ENCODE peak calls at places on chromosomes 6 and 20, in eight cellular contexts. V is GF-D8, K is RPMI8226, M is GM19239, R is NCI-H1417, U is Right ventricle myocardium inferior, S is posterior cingulate gyrus, P is NCI-H2081. I is an unnamed sample.

GRCh38 chr6:91509711-91510110 is 922.8 kb upstream of the MAP3K7 start:
- DNase-seq in S (no peak), R (no peak), U (no peak), P (no peak), V (no peak), K (no peak), M (no peak), I (no peak)

GRCh38 chr6:89117285-89118108 is at the start of gene SRSF12:
- DNase-seq in V (no peak), P (peak), K (peak), S (peak), R (peak), M (peak), U (peak), I (no peak)

GRCh38 chr20:11718474-11719094 is 199.1 kb upstream of the BTBD3 start:
- DNase-seq in P (no peak), K (no peak), V (no peak), S (no peak), R (no peak), U (no peak), M (no peak), I (no peak)

GRCh38 chr6:28943557-28944411 is 20.0 kb upstream of the TRIM27 start:
- DNase-seq in S (peak), M (no peak), R (peak), U (no peak), P (peak), K (peak), V (peak), I (peak)

GRCh38 chr6:37365791-37366190 is 12.0 kb downstream of the RNF8 start:
- DNase-seq in V (no peak), U (no peak), M (no peak), K (no peak), P (no peak), S (no peak), R (no peak), I (no peak)

GRCh38 chr6:88074791-88075190 is 27.1 kb downstream of the SPACA1 start:
- DNase-seq in R (no peak), P (no peak), S (no peak), U (no peak), V (no peak), K (no peak), M (no peak), I (no peak)

GRCh38 chr6:52124126-52125121 is 37.0 kb upstream of the PKHD1 start:
- DNase-seq in U (no peak), S (no peak), M (no peak), R (no peak), K (no peak), V (no peak), P (no peak), I (no peak)

GRCh38 chr6:148648754-148649453 is 97.9 kb upstream of the UST start:
- DNase-seq in P (no peak), M (no peak), V (no peak), K (peak), U (no peak), S (no peak), R (no peak), I (no peak)

GRCh38 chr20:34983995-34984735 is 28.5 kb downstream of the MYH7B start:
- DNase-seq in P (peak), S (peak), V (no peak), U (no peak), M (no peak), R (no peak), K (no peak), I (no peak)

GRCh38 chr6:166050559-166050958 is 117.1 kb downstream of the TBXT start:
- DNase-seq in R (no peak), S (no peak), V (no peak), U (no peak), K (no peak), P (no peak), M (no peak), I (no peak)

GRCh38 chr20:13638162-13638495 is 603 bp downstream of the TASP1 start:
- DNase-seq in M (no peak), U (no peak), R (no peak), V (no peak), K (no peak), S (no peak), P (no peak), I (no peak)

GRCh38 chr6:148235446-148235845 is 107.2 kb upstream of the SASH1 start:
- DNase-seq in U (no peak), V (no peak), R (no peak), M (no peak), P (no peak), K (no peak), S (no peak), I (no peak)

GRCh38 chr6:150813319-150813992 is 52.0 kb upstream of the MTHFD1L start:
- DNase-seq in R (no peak), U (no peak), K (no peak), S (no peak), V (no peak), P (no peak), M (no peak), I (no peak)

GRCh38 chr20:31566658-31567379 is 38.3 kb upstream of the ID1 start:
- DNase-seq in U (no peak), V (no peak), M (no peak), K (peak), S (no peak), P (peak), R (peak), I (no peak)

GRCh38 chr6:128131566-128131965 is 230.7 kb upstream of the THEMIS start:
- DNase-seq in U (no peak), S (no peak), P (no peak), K (no peak), V (no peak), R (no peak), M (no peak), I (no peak)

GRCh38 chr6:35080016-35080680 is 61.0 kb downstream of the TCP11 start:
- DNase-seq in M (no peak), P (no peak), R (no peak), U (no peak), V (no peak), S (peak), K (no peak), I (no peak)

GRCh38 chr6:45421700-45422540 is 44.2 kb upstream of the SUPT3H start:
- DNase-seq in S (peak), V (peak), R (peak), M (peak), U (peak), K (peak), P (peak), I (peak)

GRCh38 chr6:109073344-109074235 is 21.1 kb downstream of the SESN1 start:
- DNase-seq in R (peak), U (no peak), P (peak), V (peak), K (peak), S (no peak), M (no peak), I (no peak)